ENCODE peak calls at places on chromosomes 13 and 19, in nine cellular contexts. G, Y, F, B, A, K, E, O and N are unnamed samples.

GRCh38 chr13:39226359-39226758 is 188.1 kb downstream of the NHLRC3 start:
- DNase-seq in G (no peak), Y (no peak), F (no peak), B (peak), A (peak), K (no peak), E (no peak), O (peak), N (no peak)

GRCh38 chr19:44689290-44690130 is 9.4 kb upstream of the CEACAM16 start:
- DNase-seq in G (peak), Y (peak), F (peak), B (peak), A (peak), K (peak), E (peak), O (peak), N (no peak)

GRCh38 chr19:51020988-51021651 is 1.6 kb upstream of the KLK10 start:
- DNase-seq in G (no peak), Y (no peak), F (peak), B (peak), A (peak), K (no peak), E (no peak), O (peak), N (peak)

GRCh38 chr19:46788101-46788967 is at the start of gene SLC1A5:
- DNase-seq in G (peak), Y (peak), F (peak), B (peak), A (peak), K (peak), E (peak), O (peak), N (peak)

GRCh38 chr13:98879965-98880364 is 97.9 kb downstream of the DOCK9 start:
- DNase-seq in G (no peak), Y (peak), F (no peak), B (no peak), A (no peak), K (no peak), E (no peak), O (no peak), N (no peak)

GRCh38 chr13:52882803-52883202 is 34.4 kb upstream of the PCDH8 start:
- DNase-seq in G (no peak), Y (no peak), F (no peak), B (no peak), A (no peak), K (no peak), E (no peak), O (no peak), N (no peak)

GRCh38 chr13:42580644-42581043 is 6.7 kb downstream of the TNFSF11 start:
- DNase-seq in G (no peak), Y (no peak), F (no peak), B (no peak), A (no peak), K (no peak), E (no peak), O (no peak), N (no peak)

GRCh38 chr13:65971541-65971940 is 1258.6 kb downstream of the PCDH9 start:
- DNase-seq in G (no peak), Y (no peak), F (no peak), B (no peak), A (no peak), K (no peak), E (no peak), O (peak), N (no peak)

GRCh38 chr19:58569191-58569942 is 3.8 kb downstream of the MZF1 start:
- DNase-seq in G (no peak), Y (no peak), F (no peak), B (no peak), A (no peak), K (no peak), E (no peak), O (no peak), N (no peak)

GRCh38 chr13:85312071-85312470 is 487.1 kb downstream of the SLITRK6 start:
- DNase-seq in G (no peak), Y (no peak), F (no peak), B (no peak), A (no peak), K (no peak), E (no peak), O (no peak), N (no peak)

GRCh38 chr19:22426901-22427300 is 4.8 kb upstream of the ZNF98 start:
- DNase-seq in G (no peak), Y (no peak), F (no peak), B (no peak), A (no peak), K (no peak), E (no peak), O (no peak), N (no peak)